ENCODE peak calls at places on chromosomes 6 and 20, in nine cellular contexts. U is fibroblast of pulmonary artery; Y is MM.1S; N is MG63; M is stomach; T is AG09309; G is CD8-positive, alpha-beta memory T cell; Z is breast epithelium; F is ovary. Q is an unnamed sample.

GRCh38 chr6:165726915-165727314 is 63.9 kb upstream of the PDE10A start:
- DNase-seq in Y (no peak), Z (no peak), N (peak), G (no peak), T (no peak), F (no peak), M (no peak), U (peak), Q (no peak)

GRCh38 chr20:19934792-19935491 is 82.2 kb upstream of the NAA20 start:
- DNase-seq in Z (peak), N (no peak), T (no peak), F (no peak), U (no peak), M (peak), Y (peak), G (no peak), Q (no peak)

GRCh38 chr20:38272961-38273360 is 12.4 kb upstream of the KIAA1755 start:
- DNase-seq in N (peak), U (peak), T (no peak), M (no peak), Z (no peak), G (no peak), Y (no peak), F (no peak), Q (no peak)

GRCh38 chr20:49833483-49833882 is 20.9 kb downstream of the SLC9A8 start:
- DNase-seq in Z (no peak), U (no peak), N (no peak), T (no peak), Y (no peak), M (no peak), G (no peak), F (no peak), Q (no peak)

GRCh38 chr6:72022830-72023229 is 136.5 kb downstream of the RIMS1 start:
- DNase-seq in G (no peak), F (no peak), T (no peak), U (no peak), Y (no peak), M (no peak), N (no peak), Z (no peak), Q (no peak)

GRCh38 chr20:7496394-7497111 is 443.7 kb downstream of the HAO1 start:
- DNase-seq in T (no peak), N (no peak), U (peak), Y (no peak), M (no peak), G (no peak), Z (no peak), F (no peak), Q (no peak)

GRCh38 chr6:139764498-139764986 is 390.1 kb upstream of the CITED2 start:
- DNase-seq in Z (peak), T (peak), N (peak), U (peak), G (no peak), Y (peak), F (no peak), M (no peak), Q (no peak)

GRCh38 chr20:57709823-57710799 is at the start of gene PMEPA1:
- DNase-seq in F (peak), G (peak), M (peak), Y (peak), U (peak), Z (peak), N (peak), T (peak), Q (peak)

GRCh38 chr20:58173930-58174707 is 54.3 kb downstream of the ANKRD60 start:
- DNase-seq in N (no peak), U (no peak), T (no peak), Y (no peak), G (no peak), F (no peak), M (no peak), Z (no peak), Q (peak)

GRCh38 chr6:135301304-135301703 is 120.2 kb downstream of the MYB start:
- DNase-seq in N (no peak), G (no peak), Y (no peak), F (no peak), U (no peak), T (no peak), M (no peak), Z (no peak), Q (no peak)

GRCh38 chr20:63534831-63535651 is 2.1 kb downstream of the PTK6 start:
- DNase-seq in U (no peak), G (no peak), T (no peak), F (no peak), M (peak), Z (no peak), Y (no peak), N (no peak), Q (no peak)

GRCh38 chr6:43172127-43173007 is 1.3 kb downstream of the SRF start:
- DNase-seq in F (peak), Y (peak), T (no peak), U (peak), M (peak), N (peak), G (peak), Z (peak), Q (no peak)

GRCh38 chr6:18595774-18596528 is 208.8 kb downstream of the RNF144B start:
- DNase-seq in F (peak), N (peak), U (peak), Y (peak), G (peak), T (peak), M (peak), Z (peak), Q (peak)

GRCh38 chr6:43076093-43076927 is at the start of gene PTK7:
- DNase-seq in U (peak), M (peak), F (peak), Y (no peak), G (no peak), N (peak), Z (peak), T (no peak), Q (peak)

GRCh38 chr6:38337819-38338465 is 301.8 kb downstream of the BTBD9 start:
- DNase-seq in M (no peak), U (peak), N (peak), Z (no peak), Y (no peak), F (no peak), T (peak), G (no peak), Q (no peak)

GRCh38 chr6:38375341-38375740 is 264.4 kb downstream of the BTBD9 start:
- DNase-seq in N (no peak), Y (no peak), U (no peak), M (no peak), F (no peak), G (no peak), T (no peak), Z (no peak), Q (no peak)

GRCh38 chr6:111812080-111813038 is 60.9 kb downstream of the FYN start:
- DNase-seq in M (no peak), T (no peak), N (no peak), Z (no peak), F (no peak), G (no peak), U (no peak), Y (no peak), Q (no peak)

GRCh38 chr6:3644613-3645012 is 106.9 kb downstream of the PXDC1 start:
- DNase-seq in Z (peak), F (no peak), G (no peak), Y (no peak), U (no peak), N (no peak), M (no peak), T (no peak), Q (no peak)

GRCh38 chr6:136763716-136764521 is 28.4 kb downstream of the MAP3K5 start:
- DNase-seq in Y (peak), T (no peak), F (no peak), G (no peak), U (no peak), N (no peak), Z (no peak), M (no peak), Q (no peak)

GRCh38 chr6:134373282-134373922 is 55.5 kb upstream of the SGK1 start:
- DNase-seq in M (no peak), F (no peak), G (no peak), Y (peak), N (peak), Z (no peak), T (peak), U (peak), Q (no peak)

GRCh38 chr20:35298264-35298663 is 6.0 kb upstream of the FAM83C start:
- DNase-seq in G (no peak), F (no peak), Y (no peak), U (no peak), T (no peak), Z (no peak), N (no peak), M (no peak), Q (no peak)

GRCh38 chr6:99402458-99402857 is 8.5 kb upstream of the COQ3 start:
- DNase-seq in M (no peak), T (no peak), U (no peak), G (no peak), F (no peak), Z (no peak), Y (no peak), N (no peak), Q (no peak)

GRCh38 chr6:112831022-112831421 is 483.9 kb downstream of the RFPL4B start:
- DNase-seq in Y (no peak), M (no peak), F (no peak), T (no peak), U (peak), Z (no peak), N (no peak), G (no peak), Q (no peak)

GRCh38 chr6:17621003-17621402 is 20.9 kb downstream of the FAM8A1 start:
- DNase-seq in G (no peak), T (no peak), Y (peak), F (no peak), M (no peak), N (no peak), U (no peak), Z (no peak), Q (no peak)

GRCh38 chr6:90338409-90338808 is 41.8 kb upstream of the BACH2 start:
- DNase-seq in G (no peak), M (no peak), F (no peak), T (no peak), U (peak), Z (no peak), Y (no peak), N (no peak), Q (no peak)

GRCh38 chr20:6164421-6165341 is 41.9 kb upstream of the FERMT1 start:
- DNase-seq in Y (no peak), Z (no peak), N (no peak), F (no peak), G (no peak), T (no peak), U (no peak), M (no peak), Q (no peak)

GRCh38 chr6:80132942-80133517 is 26.6 kb downstream of the BCKDHB start:
- DNase-seq in G (no peak), Y (peak), N (peak), U (peak), F (peak), M (peak), Z (no peak), T (peak), Q (peak)

GRCh38 chr6:80134065-80134464 is 27.6 kb downstream of the BCKDHB start:
- DNase-seq in M (no peak), N (no peak), Y (no peak), T (no peak), F (no peak), Z (no peak), G (no peak), U (no peak), Q (no peak)
- H3K4me3 ChIP-seq in M (no peak), N (no peak), Y (no peak), T (no peak), F (no peak), Z (no peak), G (no peak), U (no peak), Q (no peak)

GRCh38 chr6:88958842-88959241 is 4.6 kb downstream of the RNGTT start:
- DNase-seq in G (no peak), Y (no peak), N (no peak), U (no peak), F (no peak), Z (no peak), M (no peak), T (no peak), Q (no peak)

GRCh38 chr6:88952065-88952704 is 11.2 kb downstream of the RNGTT start:
- DNase-seq in T (no peak), G (no peak), N (no peak), U (peak), M (no peak), Z (no peak), Y (no peak), F (no peak), Q (peak)

DNA sequence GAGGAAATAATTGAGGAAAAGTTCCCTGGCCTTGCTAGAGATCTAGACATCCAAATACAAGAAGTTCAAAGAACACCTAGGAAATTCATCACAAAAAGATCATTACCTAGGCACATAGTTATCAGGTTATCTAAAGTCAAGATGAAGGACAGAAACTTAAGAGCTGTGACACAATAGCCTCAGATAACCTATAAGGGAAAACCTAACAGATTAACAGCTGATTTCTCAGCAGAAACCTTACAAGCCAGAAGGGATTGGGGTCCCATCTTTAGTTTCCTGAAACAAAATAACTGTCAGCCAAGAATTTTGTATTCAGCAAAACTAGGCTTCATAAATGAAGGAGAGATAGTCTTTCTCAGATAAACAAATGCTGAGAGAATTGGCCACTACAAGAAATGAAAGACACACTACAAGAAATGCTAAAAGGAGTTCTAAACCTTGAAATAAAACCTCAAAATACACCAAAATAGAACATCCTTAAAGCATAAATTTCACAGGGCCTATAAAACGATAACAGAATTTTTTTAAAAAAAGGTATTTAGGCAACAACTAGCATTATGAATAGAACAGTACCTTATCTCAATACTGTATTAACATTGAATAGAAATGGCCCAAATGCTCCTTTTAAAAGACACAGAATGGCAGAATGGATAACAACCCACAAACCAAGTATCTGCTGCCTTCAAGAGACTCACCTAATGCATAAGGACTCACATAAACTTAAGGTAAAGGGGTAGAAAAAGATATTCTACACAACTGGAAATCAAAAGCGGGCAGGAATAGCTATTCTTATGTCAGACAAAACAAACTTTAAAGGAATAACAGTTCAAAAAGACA is 9.7 kb downstream of the RNGTT start:
- DNase-seq in G (no peak), U (no peak), F (no peak), Y (no peak), N (no peak), T (no peak), Z (no peak), M (no peak), Q (no peak)
- H3K4me3 ChIP-seq in G (no peak), U (no peak), F (no peak), Y (no peak), N (no peak), T (no peak), Z (no peak), M (no peak), Q (no peak)

GRCh38 chr6:151682251-151682650 is 125.2 kb upstream of the ESR1 start:
- DNase-seq in M (no peak), Y (no peak), N (no peak), F (no peak), Z (no peak), T (no peak), U (no peak), G (no peak), Q (no peak)

GRCh38 chr6:151679081-151679480 is 128.4 kb upstream of the ESR1 start:
- DNase-seq in G (no peak), F (no peak), Y (no peak), Z (peak), N (peak), M (no peak), U (peak), T (peak), Q (no peak)

GRCh38 chr6:151679941-151680340 is 127.5 kb upstream of the ESR1 start:
- DNase-seq in F (no peak), M (no peak), U (no peak), T (no peak), G (no peak), N (no peak), Y (no peak), Z (no peak), Q (no peak)

GRCh38 chr6:151681426-151682059 is 125.9 kb upstream of the ESR1 start:
- DNase-seq in U (peak), T (no peak), Y (peak), Z (no peak), F (no peak), N (no peak), M (no peak), G (no peak), Q (no peak)

GRCh38 chr6:151680846-151681425 is 126.5 kb upstream of the ESR1 start:
- DNase-seq in U (no peak), F (no peak), M (no peak), T (no peak), N (no peak), Z (no peak), G (no peak), Y (no peak), Q (no peak)
- H3K4me3 ChIP-seq in U (no peak), F (no peak), M (no peak), T (no peak), N (no peak), Z (peak), G (no peak), Y (no peak), Q (no peak)

GRCh38 chr6:147509900-147510299 is 1.4 kb downstream of the SAMD5 start:
- DNase-seq in T (no peak), U (no peak), F (no peak), G (no peak), Z (no peak), N (no peak), M (no peak), Y (no peak), Q (no peak)

GRCh38 chr6:147507162-147508072 is 1.1 kb upstream of the SAMD5 start:
- DNase-seq in M (no peak), Y (no peak), N (peak), F (peak), T (no peak), G (no peak), U (no peak), Z (no peak), Q (no peak)

GRCh38 chr6:147508871-147509608 is 550 bp downstream of the SAMD5 start:
- DNase-seq in G (no peak), F (peak), N (peak), T (no peak), M (no peak), U (no peak), Y (no peak), Z (no peak), Q (no peak)

GRCh38 chr6:147508073-147508870 is at the start of gene SAMD5:
- DNase-seq in Z (peak), U (peak), M (peak), F (peak), G (no peak), T (peak), N (peak), Y (no peak), Q (no peak)

DNA sequence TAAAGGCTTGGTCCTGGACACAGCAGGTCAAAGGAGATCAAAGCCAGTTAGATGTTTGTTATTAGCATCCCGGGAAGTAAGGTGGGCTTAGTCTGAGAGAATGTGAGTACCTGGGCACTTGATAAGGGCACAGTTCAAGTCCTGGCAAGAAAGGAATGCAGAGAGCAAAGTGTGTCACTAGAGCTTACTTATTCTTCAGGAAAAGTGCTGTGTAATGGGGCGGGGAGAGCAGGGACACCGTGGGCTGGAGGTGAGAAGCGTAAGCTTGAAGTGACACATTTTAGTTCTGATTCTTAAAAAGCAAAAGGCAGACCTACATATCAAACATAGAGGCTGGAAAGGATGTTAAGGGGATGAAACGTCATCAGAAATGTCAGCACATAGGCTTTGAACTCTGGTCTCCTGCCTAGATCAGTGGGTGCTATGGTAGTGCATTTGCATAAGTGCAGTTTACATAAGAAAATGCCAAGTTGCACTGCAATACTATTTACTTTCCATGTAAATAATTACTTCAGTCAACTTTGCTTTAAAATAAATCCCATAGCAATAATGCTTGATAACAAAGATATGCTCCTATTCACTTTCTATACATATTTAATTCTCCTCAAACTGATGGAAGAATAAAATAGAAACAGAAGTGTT is 2.6 kb downstream of the SAMD5 start:
- DNase-seq in Z (no peak), N (no peak), F (no peak), T (no peak), G (no peak), M (no peak), U (no peak), Y (no peak), Q (no peak)
- H3K4me3 ChIP-seq in Z (peak), N (peak), F (no peak), T (no peak), G (no peak), M (peak), U (no peak), Y (no peak), Q (no peak)

GRCh38 chr6:126477678-126478077 is 137.8 kb downstream of the CENPW start:
- DNase-seq in G (no peak), Y (no peak), F (no peak), Z (no peak), T (no peak), M (no peak), N (no peak), U (no peak), Q (no peak)
- H3K4me3 ChIP-seq in G (no peak), Y (no peak), F (no peak), Z (no peak), T (no peak), M (no peak), N (no peak), U (no peak), Q (no peak)

GRCh38 chr6:106185626-106186025 is 99.5 kb downstream of the PRDM1 start:
- DNase-seq in T (no peak), Y (no peak), U (no peak), F (no peak), G (no peak), N (no peak), Z (no peak), M (no peak), Q (no peak)
- H3K4me3 ChIP-seq in T (no peak), Y (no peak), U (no peak), F (no peak), G (no peak), N (no peak), Z (no peak), M (no peak), Q (no peak)

Q was measured in Jurkat, Clone E6-1.